ENCODE peak calls at places on chromosomes 1 and 21, in ten cellular contexts. O is A673, X is endodermal cell, K is SJSA1, T is small intestine, U is HAP-1, M is IMR-90, D is GM12865, S is left lung, J is NT2/D1. I is an unnamed sample.
A peak's percentile ranks its signal among the peaks of the same experiment; 100 is the strongest.

GRCh38 chr1:85583355-85584263 is 3.0 kb downstream of the CCN1 start:
- DNase-seq in O (no peak), J (no peak), T (no peak), S (no peak), U (no peak), D (no peak), M (peak; percentile 67), X (no peak), K (no peak), I (no peak)

GRCh38 chr21:15222711-15223110 is 157.9 kb upstream of the NRIP1 start:
- DNase-seq in D (peak; percentile 18), O (no peak), M (no peak), J (no peak), K (no peak), T (no peak), S (no peak), X (no peak), U (no peak), I (no peak)

GRCh38 chr1:103448560-103448959 is 76.9 kb upstream of the RNPC3 start:
- DNase-seq in U (peak; percentile 11), D (peak; percentile 12), M (no peak), J (no peak), T (no peak), K (no peak), O (no peak), X (no peak), S (no peak), I (no peak)

GRCh38 chr1:234509457-234510328 is 30.7 kb upstream of the TARBP1 start:
- DNase-seq in J (no peak), K (no peak), X (peak; percentile 64), M (no peak), T (no peak), S (no peak), U (peak; percentile 39), D (no peak), O (peak; percentile 49), I (no peak)

GRCh38 chr1:150165622-150166612 is 16.2 kb downstream of the PLEKHO1 start:
- DNase-seq in X (peak; percentile 90), J (no peak), M (peak; percentile 55), D (peak; percentile 74), T (peak; percentile 37), U (peak; percentile 55), O (peak; percentile 81), S (no peak), K (peak; percentile 61), I (no peak)

GRCh38 chr1:63958556-63958955 is 184.7 kb downstream of the ROR1 start:
- DNase-seq in T (no peak), X (no peak), J (no peak), O (no peak), S (no peak), K (no peak), M (no peak), D (no peak), U (no peak), I (no peak)

GRCh38 chr1:159943908-159944622 is 1.3 kb downstream of the IGSF9 start:
- DNase-seq in X (peak; percentile 41), S (no peak), D (no peak), U (no peak), M (no peak), J (no peak), K (no peak), O (no peak), T (no peak), I (no peak)

GRCh38 chr1:156767879-156768608 is 709 bp downstream of the PRCC start:
- DNase-seq in K (peak; percentile 50), D (peak; percentile 57), U (no peak), T (peak; percentile 30), X (peak; percentile 83), M (no peak), J (peak; percentile 57), S (peak; percentile 86), O (peak; percentile 51), I (peak; percentile 24)

GRCh38 chr1:58457023-58457635 is 89.4 kb downstream of the OMA1 start:
- DNase-seq in J (no peak), U (no peak), T (peak; percentile 42), S (no peak), X (no peak), M (no peak), O (no peak), K (no peak), D (no peak), I (no peak)

GRCh38 chr1:48246727-48247126 is 24.2 kb downstream of the SLC5A9 start:
- DNase-seq in D (no peak), S (peak; percentile 82), M (no peak), X (no peak), T (peak; percentile 91), J (no peak), K (no peak), O (no peak), U (no peak), I (peak; percentile 47)

GRCh38 chr1:53949023-53949611 is 3.0 kb downstream of the LRRC42 start:
- DNase-seq in J (peak; percentile 71), D (peak; percentile 57), K (no peak), O (peak; percentile 31), M (peak; percentile 51), U (no peak), X (peak; percentile 79), S (no peak), T (no peak), I (no peak)

GRCh38 chr1:57874426-57874825 is 450.6 kb upstream of the DAB1 start:
- DNase-seq in M (no peak), X (no peak), D (no peak), O (no peak), J (no peak), S (no peak), U (no peak), T (no peak), K (no peak), I (no peak)

GRCh38 chr1:114322207-114322606 is 168.5 kb upstream of the SYT6 start:
- DNase-seq in K (no peak), U (no peak), T (no peak), S (no peak), J (no peak), D (no peak), O (no peak), X (no peak), M (no peak), I (no peak)

DNA sequence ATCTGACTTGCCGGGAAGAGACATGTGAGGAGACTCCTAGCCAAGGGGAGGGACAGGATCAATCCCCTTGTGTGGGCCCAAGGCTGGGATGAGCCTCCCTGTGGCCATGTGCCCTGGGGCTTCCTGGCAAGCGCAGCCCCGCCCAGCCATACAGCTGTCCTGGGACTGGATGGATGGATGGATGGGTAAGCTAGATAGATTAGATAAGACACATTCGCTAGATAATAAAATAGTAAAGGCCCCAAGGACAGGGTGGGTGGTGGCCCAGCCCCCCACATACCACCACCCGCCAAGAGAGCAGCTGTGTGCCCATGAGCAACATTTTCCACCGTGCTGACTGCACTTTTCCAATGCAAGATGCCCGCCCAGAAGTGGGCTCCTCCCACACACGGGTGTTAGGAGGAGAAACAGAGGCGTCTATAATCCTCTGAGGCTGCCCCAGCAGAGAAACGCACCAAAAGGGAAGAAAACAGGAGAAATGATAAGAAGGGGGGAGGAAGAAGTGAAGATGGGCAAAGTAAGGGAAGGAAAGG is 25.1 kb downstream of the ZBTB17 start:
- DNase-seq in M (peak; percentile 42), O (peak; percentile 84), T (no peak), X (no peak), K (peak; percentile 93), J (no peak), D (no peak), U (no peak), S (no peak), I (no peak)
- H3K4me3 ChIP-seq in M (no peak overlapping the region), O (no peak overlapping the region), T (no peak overlapping the region), X (no peak overlapping the region), K (no peak overlapping the region), J (no peak overlapping the region), D (no peak overlapping the region), U (no peak overlapping the region), S (no peak overlapping the region), I (no peak overlapping the region)

GRCh38 chr1:24964811-24965570 is 34.9 kb upstream of the RUNX3 start:
- DNase-seq in J (no peak), M (peak; percentile 50), S (peak; percentile 86), U (no peak), O (no peak), T (peak; percentile 77), K (peak; percentile 93), D (peak; percentile 99), X (no peak), I (no peak)
- H3K4me3 ChIP-seq in J (no peak overlapping the region), M (no peak overlapping the region), S (no peak overlapping the region), U (no peak overlapping the region), O (no peak overlapping the region), T (no peak overlapping the region), K (peak overlapping the region; percentile 35), D (peak overlapping the region; percentile 67), X (no peak overlapping the region), I (no peak overlapping the region)

GRCh38 chr1:221736714-221737113 is 5.2 kb downstream of the DUSP10 start:
- DNase-seq in U (no peak), X (no peak), S (peak; percentile 50), O (no peak), M (no peak), T (no peak), K (no peak), J (no peak), D (no peak), I (peak; percentile 53)
- H3K4me3 ChIP-seq in U (no peak overlapping the region), X (peak overlapping the region; percentile 100), S (no peak overlapping the region), O (no peak overlapping the region), M (no peak overlapping the region), T (no peak overlapping the region), K (no peak overlapping the region), J (no peak overlapping the region), D (peak overlapping the region; percentile 26), I (peak overlapping the region; percentile 85)

GRCh38 chr1:31148409-31148808 is 82.9 kb upstream of the PUM1 start:
- DNase-seq in M (no peak), X (no peak), U (no peak), O (no peak), S (no peak), J (no peak), T (no peak), D (no peak), K (no peak), I (no peak)

GRCh38 chr1:31144442-31144841 is 78.9 kb upstream of the PUM1 start:
- DNase-seq in D (no peak), U (no peak), O (no peak), S (no peak), X (no peak), M (no peak), J (no peak), T (no peak), K (no peak), I (no peak)

GRCh38 chr1:31151402-31151801 is 85.9 kb upstream of the PUM1 start:
- DNase-seq in U (no peak), M (no peak), D (no peak), X (no peak), O (no peak), T (no peak), J (no peak), S (no peak), K (no peak), I (no peak)

GRCh38 chr1:31143455-31143854 is 77.9 kb upstream of the PUM1 start:
- DNase-seq in X (no peak), D (no peak), M (no peak), T (no peak), K (no peak), S (no peak), O (no peak), J (no peak), U (no peak), I (no peak)

DNA sequence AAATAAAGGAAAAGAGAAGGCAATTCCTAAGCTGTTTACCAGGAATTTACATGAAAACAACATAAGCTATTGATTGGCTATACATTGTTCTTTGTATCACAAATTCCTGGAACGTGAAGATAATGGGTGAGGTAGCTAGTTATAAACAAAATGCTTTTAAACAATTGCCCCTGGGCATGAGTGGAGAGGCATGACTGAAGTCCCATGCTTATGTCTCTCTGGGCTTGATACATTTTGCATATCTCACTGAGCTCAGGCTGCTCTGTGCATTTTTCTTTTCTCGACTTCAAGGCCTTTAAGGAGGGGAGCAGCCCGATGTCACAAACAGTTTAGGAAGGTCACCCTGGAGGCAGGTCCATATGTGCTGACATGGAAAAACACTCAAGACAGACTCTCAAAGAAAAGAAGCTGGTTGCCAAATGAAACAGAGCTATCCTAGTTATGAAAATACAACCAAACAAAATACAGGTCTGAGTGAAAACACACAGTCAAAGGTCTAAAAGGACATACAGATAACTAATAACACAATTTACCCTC is 80.1 kb upstream of the PUM1 start:
- DNase-seq in M (no peak), T (no peak), D (no peak), S (no peak), X (no peak), K (no peak), J (no peak), O (no peak), U (peak; percentile 73), I (no peak)
- H3K4me3 ChIP-seq in M (no peak overlapping the region), T (no peak overlapping the region), D (no peak overlapping the region), S (no peak overlapping the region), X (no peak overlapping the region), K (no peak overlapping the region), J (no peak overlapping the region), O (no peak overlapping the region), U (no peak overlapping the region), I (no peak overlapping the region)